ENCODE peak calls at places on chromosome 22, in nine cellular contexts. N is pancreas; W is CD8-positive, alpha-beta memory T cell; L is heart right ventricle; A is adipocyte; U is tibial artery; J is ovary; D is hepatocyte; F is Peyer's patch. I is an unnamed sample.

GRCh38 chr22:36323182-36323854 is 64.4 kb downstream of the MYH9 start:
- DNase-seq in N (no peak), W (no peak), L (peak; percentile 92), A (no peak), U (peak; percentile 85), J (peak; percentile 52), D (no peak), F (no peak), I (no peak)

GRCh38 chr22:22720201-22720723 is 75.8 kb downstream of the GGTLC2 start:
- DNase-seq in N (no peak), W (peak; percentile 35), L (no peak), A (peak; percentile 10), U (no peak), J (no peak), D (peak; percentile 41), F (peak; percentile 58), I (peak; percentile 87)

GRCh38 chr22:41197808-41198585 is 7.1 kb upstream of the L3MBTL2 start:
- DNase-seq in N (no peak), W (peak; percentile 37), L (no peak), A (peak; percentile 49), U (peak; percentile 34), J (no peak), D (peak; percentile 23), F (peak; percentile 58), I (peak; percentile 66)

GRCh38 chr22:28882545-28882877 is 861 bp upstream of the ZNRF3 start:
- DNase-seq in N (no peak), W (no peak), L (peak; percentile 38), A (peak; percentile 32), U (peak; percentile 33), J (no peak), D (peak; percentile 35), F (peak; percentile 20), I (no peak)

GRCh38 chr22:43555561-43556515 is 144.0 kb downstream of the MPPED1 start:
- DNase-seq in N (no peak), W (no peak), L (no peak), A (no peak), U (no peak), J (no peak), D (no peak), F (no peak), I (peak; percentile 37)

GRCh38 chr22:28759861-28760560 is 12.5 kb upstream of the CCDC117 start:
- DNase-seq in N (no peak), W (no peak), L (no peak), A (no peak), U (no peak), J (no peak), D (no peak), F (no peak), I (peak; percentile 68)

GRCh38 chr22:35102663-35103062 is 36.7 kb downstream of the ISX start:
- DNase-seq in N (no peak), W (no peak), L (no peak), A (peak; percentile 13), U (no peak), J (no peak), D (peak; percentile 77), F (no peak), I (peak; percentile 85)

GRCh38 chr22:40289991-40290459 is 56.3 kb upstream of the ADSL start:
- DNase-seq in N (no peak), W (peak; percentile 49), L (no peak), A (no peak), U (no peak), J (no peak), D (no peak), F (peak; percentile 68), I (no peak)

GRCh38 chr22:35804421-35804820 is 86.7 kb downstream of the APOL5 start:
- DNase-seq in N (no peak), W (no peak), L (no peak), A (no peak), U (no peak), J (no peak), D (no peak), F (no peak), I (no peak)

GRCh38 chr22:43889366-43890253 is 2.2 kb downstream of the PNPLA5 start:
- DNase-seq in N (peak; percentile 24), W (no peak), L (no peak), A (no peak), U (no peak), J (no peak), D (no peak), F (no peak), I (peak; percentile 67)

GRCh38 chr22:24060375-24060788 is 49.3 kb downstream of the CABIN1 start:
- DNase-seq in N (no peak), W (no peak), L (peak; percentile 34), A (peak; percentile 87), U (peak; percentile 76), J (no peak), D (no peak), F (no peak), I (no peak)

GRCh38 chr22:43455861-43456260 is 44.0 kb downstream of the MPPED1 start:
- DNase-seq in N (no peak), W (no peak), L (no peak), A (no peak), U (no peak), J (no peak), D (no peak), F (no peak), I (no peak)

GRCh38 chr22:30873086-30873650 is 95.4 kb downstream of the MORC2 start:
- DNase-seq in N (peak; percentile 28), W (no peak), L (no peak), A (no peak), U (no peak), J (peak; percentile 7), D (no peak), F (no peak), I (peak; percentile 24)

GRCh38 chr22:47042861-47043496 is 280.5 kb downstream of the TBC1D22A start:
- DNase-seq in N (peak; percentile 44), W (no peak), L (no peak), A (no peak), U (no peak), J (no peak), D (no peak), F (no peak), I (no peak)

GRCh38 chr22:32258791-32259190 is 3.6 kb upstream of the SLC5A4 start:
- DNase-seq in N (no peak), W (no peak), L (no peak), A (no peak), U (no peak), J (no peak), D (no peak), F (no peak), I (no peak)
- H3K4me1 ChIP-seq in N (no peaks in the 10 kb centered on the region), W (no peaks in the 10 kb centered on the region), L (no peaks in the 10 kb centered on the region), A (no peaks in the 10 kb centered on the region), U (no peaks in the 10 kb centered on the region), J (no peaks in the 10 kb centered on the region), D (no peaks in the 10 kb centered on the region), F (no peaks in the 10 kb centered on the region), I (no peaks in the 10 kb centered on the region)

DNA sequence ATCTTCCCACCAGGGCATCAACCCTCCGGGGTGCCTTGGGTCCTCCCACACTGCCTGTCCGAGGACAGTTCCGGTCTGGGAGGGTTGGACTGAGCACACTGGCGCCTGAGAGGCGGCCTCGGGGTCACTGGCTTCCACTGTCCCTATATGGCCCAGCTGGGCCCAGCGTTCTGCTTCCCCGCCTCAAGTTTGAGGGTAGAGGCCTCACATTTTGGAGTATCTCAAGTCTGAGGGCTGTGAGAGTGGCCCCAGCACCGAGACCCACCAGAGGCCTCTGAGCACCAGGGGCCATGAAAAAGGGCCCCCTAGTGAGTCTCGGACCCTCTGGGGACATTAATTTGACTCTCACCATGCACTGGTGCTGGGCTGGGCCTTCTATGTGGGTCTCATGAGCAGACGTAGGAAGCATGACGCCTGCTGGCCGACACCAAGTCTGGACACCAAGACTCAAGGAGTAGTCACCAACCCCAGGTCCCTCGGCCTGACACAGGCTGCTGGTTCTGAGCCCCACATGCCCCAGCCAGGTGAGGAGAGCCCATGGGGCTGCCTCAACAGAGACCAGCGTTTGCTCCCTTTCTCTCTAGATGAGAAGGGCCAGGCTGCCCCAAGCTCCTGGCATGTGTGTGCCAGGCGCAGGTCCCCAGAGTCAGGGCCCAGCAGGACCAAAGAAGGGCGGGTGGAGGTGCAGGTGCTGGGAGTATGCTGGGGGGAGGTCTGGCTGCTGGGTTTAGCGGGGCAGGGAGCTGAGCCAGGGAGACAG is 27.5 kb downstream of the ARVCF start:
- DNase-seq in N (no peak), W (no peak), L (peak; percentile 39), A (no peak), U (no peak), J (peak; percentile 21), D (no peak), F (no peak), I (no peak)
- H3K4me1 ChIP-seq in N (peaks cover 7% of the 10 kb centered on the region), W (peaks cover 28% of the 10 kb centered on the region), L (peaks cover 45% of the 10 kb centered on the region), A (no peaks in the 10 kb centered on the region), U (peaks cover 93% of the 10 kb centered on the region), J (no peaks in the 10 kb centered on the region), D (peaks cover 7% of the 10 kb centered on the region), F (peaks cover 5% of the 10 kb centered on the region), I (peaks cover 6% of the 10 kb centered on the region)

GRCh38 chr22:37747715-37748100 is 50.9 kb downstream of the TRIOBP start:
- DNase-seq in N (no peak), W (no peak), L (no peak), A (no peak), U (no peak), J (peak; percentile 26), D (no peak), F (no peak), I (no peak)
- H3K4me1 ChIP-seq in N (peaks cover 30% of the 10 kb centered on the region), W (peaks cover 10% of the 10 kb centered on the region), L (peaks cover 65% of the 10 kb centered on the region), A (peaks cover 69% of the 10 kb centered on the region), U (peaks cover 65% of the 10 kb centered on the region), J (peaks cover 45% of the 10 kb centered on the region), D (peaks cover 71% of the 10 kb centered on the region), F (no peaks in the 10 kb centered on the region), I (peaks cover 23% of the 10 kb centered on the region)

DNA sequence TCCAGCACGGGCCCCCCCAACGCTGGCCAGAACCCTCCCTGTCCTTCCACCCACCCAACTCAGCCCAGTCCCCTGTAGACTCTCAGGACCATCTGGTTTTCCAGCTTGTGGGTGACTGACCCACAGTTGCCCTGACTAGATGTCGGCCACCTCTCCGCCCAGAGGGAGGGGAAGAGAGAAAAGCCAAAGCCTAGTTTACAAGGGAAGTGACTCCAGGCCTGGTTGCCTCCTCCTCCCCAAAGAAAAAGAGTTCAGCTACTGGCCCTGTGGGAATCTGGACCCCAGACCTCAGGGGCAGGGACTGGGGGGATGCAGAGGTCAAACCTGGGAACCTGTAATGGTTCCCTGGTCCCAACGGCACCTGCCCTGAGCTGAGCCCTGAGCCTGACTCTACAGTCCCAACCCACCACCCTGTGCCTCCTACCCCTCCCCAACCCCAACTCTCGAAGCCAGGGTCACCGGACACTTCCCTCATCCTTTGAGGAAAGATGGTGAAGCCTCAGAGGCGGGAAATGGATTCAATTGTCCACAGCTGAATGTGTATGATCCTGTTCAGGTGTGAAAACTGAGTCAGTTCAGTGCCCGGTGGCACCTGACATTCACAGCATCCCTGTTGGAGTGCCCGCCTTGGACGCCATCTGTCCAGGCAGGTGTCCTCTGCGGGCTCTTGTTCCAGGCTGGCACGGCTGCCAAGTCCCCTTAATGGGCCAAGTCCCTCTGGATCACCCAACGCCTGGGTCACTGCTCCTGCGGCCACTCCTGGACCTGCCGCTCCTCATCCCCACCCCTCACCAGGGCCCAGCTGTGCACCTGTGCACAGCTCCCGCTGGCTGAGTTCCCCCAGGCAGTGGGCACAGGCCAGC is 21.0 kb upstream of the WNT7B start:
- DNase-seq in N (peak; percentile 53), W (no peak), L (no peak), A (no peak), U (no peak), J (peak; percentile 64), D (no peak), F (no peak), I (no peak)
- H3K4me1 ChIP-seq in N (no peaks in the 10 kb centered on the region), W (no peaks in the 10 kb centered on the region), L (peaks cover 78% of the 10 kb centered on the region), A (peaks cover 41% of the 10 kb centered on the region), U (peaks cover 32% of the 10 kb centered on the region), J (peaks cover 17% of the 10 kb centered on the region), D (peaks cover 5% of the 10 kb centered on the region), F (peaks cover 8% of the 10 kb centered on the region), I (no peaks in the 10 kb centered on the region)

GRCh38 chr22:32808038-32808445 is 6.5 kb downstream of the TIMP3 start:
- DNase-seq in N (no peak), W (no peak), L (no peak), A (no peak), U (no peak), J (no peak), D (no peak), F (no peak), I (no peak)
- H3K4me1 ChIP-seq in N (no peaks in the 10 kb centered on the region), W (no peaks in the 10 kb centered on the region), L (peaks cover 83% of the 10 kb centered on the region), A (peaks cover 45% of the 10 kb centered on the region), U (peaks cover 34% of the 10 kb centered on the region), J (peaks cover 6% of the 10 kb centered on the region), D (peaks cover 52% of the 10 kb centered on the region), F (no peaks in the 10 kb centered on the region), I (peaks cover 24% of the 10 kb centered on the region)

I was measured in endodermal cell.